ENCODE peak calls at places on chromosomes 11 and 22, in five cellular contexts. B is GM20000; E is activated naive CD4-positive, alpha-beta T cell treated with anti-CD3 and anti-CD28 coated beads, Interleukin-2, amount 50 U/mL, for 16 hours; K is T-cell; Q is mucosa of descending colon. J is an unnamed sample.

GRCh38 chr11:11845066-11845465 is 3.3 kb downstream of the USP47 start:
- DNase-seq in Q (no peak), E (no peak), B (no peak), K (no peak), J (no peak)

GRCh38 chr11:15816996-15817395 is 539.4 kb downstream of the SOX6 start:
- DNase-seq in K (no peak), Q (no peak), B (no peak), E (no peak), J (no peak)

GRCh38 chr11:86954288-86955110 is 696 bp downstream of the FZD4 start:
- DNase-seq in E (no peak), B (no peak), K (no peak), Q (peak; percentile 33), J (no peak)

GRCh38 chr22:18929459-18929858 is 6.6 kb downstream of the PRODH start:
- DNase-seq in E (no peak), Q (no peak), B (no peak), K (no peak), J (no peak)

GRCh38 chr22:30654361-30654760 is 13.3 kb downstream of the DUSP18 start:
- DNase-seq in E (no peak), B (no peak), K (no peak), Q (peak; percentile 12), J (no peak)

GRCh38 chr11:2301631-2302272 is at the start of the genes C11orf21 and TSPAN32:
- DNase-seq in K (peak; percentile 72), B (no peak), Q (peak; percentile 60), E (peak; percentile 56), J (peak; percentile 20)

GRCh38 chr11:64561984-64562722 is 28.9 kb upstream of the SLC22A12 start:
- DNase-seq in E (no peak), K (no peak), Q (no peak), B (no peak), J (no peak)

GRCh38 chr11:70497536-70498075 is 99.3 kb downstream of the CTTN start:
- DNase-seq in Q (no peak), E (no peak), B (no peak), K (no peak), J (no peak)

GRCh38 chr11:128336203-128336602 is 251.2 kb downstream of the ETS1 start:
- DNase-seq in B (no peak), K (no peak), E (no peak), Q (peak; percentile 40), J (no peak)

GRCh38 chr11:128965485-128965884 is 22.8 kb upstream of the TP53AIP1 start:
- DNase-seq in K (no peak), E (no peak), B (peak; percentile 59), Q (no peak), J (no peak)

GRCh38 chr11:67306769-67307544 is 3.6 kb downstream of the SSH3 start:
- DNase-seq in E (peak; percentile 9), Q (no peak), K (no peak), B (no peak), J (no peak)

J was measured in T follicular helper cell.